ENCODE peak calls at places on chromosome 11, in five cellular contexts. One of them, this sample, is unnamed.

GRCh38 chr11:65981972-65982823 is 19.8 kb downstream of the EIF1AD start:
- DNase-seq in upper lobe of right lung: no peak
- DNase-seq in Peyer's patch: no peak
- DNase-seq in heart left ventricle: no peak
- DNase-seq in mammary epithelial cell: no peak
- DNase-seq in this sample: no peak

GRCh38 chr11:133082851-133083488 is 449.3 kb downstream of the OPCML start:
- DNase-seq in upper lobe of right lung: peak; percentile 84
- DNase-seq in Peyer's patch: peak; percentile 69
- DNase-seq in heart left ventricle: peak; percentile 57
- DNase-seq in mammary epithelial cell: peak; percentile 31
- DNase-seq in this sample: peak; percentile 76

GRCh38 chr11:67022961-67023956 is at the start of gene SYT12:
- DNase-seq in upper lobe of right lung: no peak
- DNase-seq in Peyer's patch: no peak
- DNase-seq in heart left ventricle: no peak
- DNase-seq in mammary epithelial cell: no peak
- DNase-seq in this sample: no peak

GRCh38 chr11:68978626-68978930 is 2.2 kb downstream of the MRGPRD start:
- DNase-seq in upper lobe of right lung: no peak
- DNase-seq in Peyer's patch: no peak
- DNase-seq in heart left ventricle: no peak
- DNase-seq in mammary epithelial cell: no peak
- DNase-seq in this sample: no peak

GRCh38 chr11:61980783-61981541 is 13.5 kb upstream of the FTH1 start:
- DNase-seq in upper lobe of right lung: peak; percentile 31
- DNase-seq in Peyer's patch: peak; percentile 63
- DNase-seq in heart left ventricle: no peak
- DNase-seq in mammary epithelial cell: peak; percentile 67
- DNase-seq in this sample: no peak

GRCh38 chr11:132644511-132644910 is 887.8 kb downstream of the OPCML start:
- DNase-seq in upper lobe of right lung: no peak
- DNase-seq in Peyer's patch: no peak
- DNase-seq in heart left ventricle: no peak
- DNase-seq in mammary epithelial cell: no peak
- DNase-seq in this sample: no peak

GRCh38 chr11:26905368-26905767 is 88.5 kb upstream of the FIBIN start:
- DNase-seq in upper lobe of right lung: no peak
- DNase-seq in Peyer's patch: no peak
- DNase-seq in heart left ventricle: no peak
- DNase-seq in mammary epithelial cell: peak; percentile 81
- DNase-seq in this sample: no peak

GRCh38 chr11:110774138-110775014 is 62.1 kb upstream of the ARHGAP20 start:
- DNase-seq in upper lobe of right lung: no peak
- DNase-seq in Peyer's patch: no peak
- DNase-seq in heart left ventricle: no peak
- DNase-seq in mammary epithelial cell: peak; percentile 7
- DNase-seq in this sample: no peak

GRCh38 chr11:116895053-116895757 is 57.8 kb upstream of the APOA1 start:
- DNase-seq in upper lobe of right lung: no peak
- DNase-seq in Peyer's patch: peak; percentile 57
- DNase-seq in heart left ventricle: no peak
- DNase-seq in mammary epithelial cell: no peak
- DNase-seq in this sample: peak; percentile 20

DNA sequence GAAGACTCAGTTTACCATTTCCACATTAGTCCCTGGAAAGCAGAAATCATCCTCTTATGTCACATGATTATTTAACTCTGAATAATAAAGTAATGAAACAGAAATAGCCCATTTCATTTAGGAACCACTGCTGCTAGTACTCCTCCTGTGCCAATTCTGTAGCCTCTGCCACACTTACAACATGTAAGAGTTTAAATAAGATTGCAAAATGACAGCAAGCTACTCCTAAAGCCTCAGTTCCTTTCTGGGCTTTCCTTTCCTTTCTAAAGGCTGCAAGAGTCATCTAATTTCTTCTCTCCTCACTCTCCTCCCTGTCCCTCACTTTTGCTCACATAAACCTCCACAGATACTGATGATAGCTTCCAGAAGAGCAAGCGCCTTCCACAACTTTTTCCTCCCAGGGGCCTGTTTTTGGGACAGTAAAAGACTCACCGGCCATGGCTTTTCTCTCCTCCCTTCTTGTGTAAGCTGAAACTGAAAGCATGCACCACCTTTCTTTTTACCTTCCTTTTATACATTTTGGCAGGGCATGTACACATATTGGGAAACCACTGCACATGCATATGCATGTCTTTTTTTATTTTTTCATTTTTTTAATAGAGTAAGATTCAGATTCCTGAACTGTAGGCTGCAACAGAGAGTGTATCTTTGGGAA is 38.5 kb downstream of the CARD18 start:
- DNase-seq in upper lobe of right lung: no peak
- DNase-seq in Peyer's patch: no peak
- DNase-seq in heart left ventricle: no peak
- DNase-seq in mammary epithelial cell: peak; percentile 63
- DNase-seq in this sample: no peak
- TF ChIP-seq CTCF in upper lobe of right lung: no peak
- TF ChIP-seq CTCF in Peyer's patch: no peak
- TF ChIP-seq CTCF in heart left ventricle: no peak
- TF ChIP-seq CTCF in mammary epithelial cell: no peak
- TF ChIP-seq CTCF in this sample: no peak

DNA sequence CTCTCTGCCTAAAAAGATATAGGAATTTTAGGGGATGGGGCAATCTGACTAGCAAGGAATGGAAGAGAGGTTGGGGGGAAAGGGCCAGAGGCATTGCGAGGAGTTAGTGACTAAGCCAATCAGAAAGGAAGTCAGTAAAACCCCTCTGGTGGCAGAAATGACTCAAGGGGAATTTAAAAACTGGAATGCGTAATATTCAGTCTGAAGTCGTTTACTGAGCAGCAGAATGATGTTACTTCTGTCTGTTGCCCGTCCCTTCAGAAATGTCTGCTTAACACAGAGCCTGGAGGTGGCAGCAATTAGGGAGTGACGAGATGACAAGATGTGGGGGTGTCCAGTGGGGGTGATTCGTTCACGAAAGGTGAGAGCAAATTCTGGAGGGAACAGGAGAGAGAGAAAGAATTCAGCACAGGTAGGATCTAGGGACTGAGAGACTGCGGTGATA is 107.7 kb upstream of the CLMP start:
- DNase-seq in upper lobe of right lung: no peak
- DNase-seq in Peyer's patch: no peak
- DNase-seq in heart left ventricle: no peak
- DNase-seq in mammary epithelial cell: peak; percentile 8
- DNase-seq in this sample: no peak
- H3K4me1 ChIP-seq in upper lobe of right lung: peaks cover 11% of the 10 kb centered on the region
- H3K4me1 ChIP-seq in Peyer's patch: no peaks in the 10 kb centered on the region
- H3K4me1 ChIP-seq in heart left ventricle: peaks cover 14% of the 10 kb centered on the region
- H3K4me1 ChIP-seq in mammary epithelial cell: peaks cover 12% of the 10 kb centered on the region
- H3K4me1 ChIP-seq in this sample: peaks cover 13% of the 10 kb centered on the region

DNA sequence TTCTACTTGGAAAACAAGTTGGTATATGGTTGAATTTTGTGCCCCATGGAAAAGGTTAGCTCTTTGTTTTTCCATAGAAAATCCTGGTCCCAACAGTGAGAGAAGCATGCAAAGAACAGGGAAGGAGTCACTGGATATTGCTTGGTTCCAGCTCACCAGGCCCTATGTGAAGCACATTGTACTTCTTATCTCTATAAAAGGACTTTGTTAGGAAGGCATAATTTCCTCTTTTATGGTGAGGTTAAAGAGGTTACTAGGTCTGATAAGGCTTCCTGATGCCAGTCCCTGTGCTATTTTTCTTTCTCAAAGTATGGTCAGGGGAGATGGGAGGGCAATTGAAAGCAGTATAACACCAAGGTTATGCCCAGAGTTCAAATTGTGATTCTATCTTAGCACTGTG is 162.6 kb downstream of the KIF18A start:
- DNase-seq in upper lobe of right lung: no peak
- DNase-seq in Peyer's patch: no peak
- DNase-seq in heart left ventricle: no peak
- DNase-seq in mammary epithelial cell: no peak
- DNase-seq in this sample: no peak
- TF ChIP-seq CTCF in upper lobe of right lung: no peak
- TF ChIP-seq CTCF in Peyer's patch: no peak
- TF ChIP-seq CTCF in heart left ventricle: no peak
- TF ChIP-seq CTCF in mammary epithelial cell: no peak
- TF ChIP-seq CTCF in this sample: no peak

DNA sequence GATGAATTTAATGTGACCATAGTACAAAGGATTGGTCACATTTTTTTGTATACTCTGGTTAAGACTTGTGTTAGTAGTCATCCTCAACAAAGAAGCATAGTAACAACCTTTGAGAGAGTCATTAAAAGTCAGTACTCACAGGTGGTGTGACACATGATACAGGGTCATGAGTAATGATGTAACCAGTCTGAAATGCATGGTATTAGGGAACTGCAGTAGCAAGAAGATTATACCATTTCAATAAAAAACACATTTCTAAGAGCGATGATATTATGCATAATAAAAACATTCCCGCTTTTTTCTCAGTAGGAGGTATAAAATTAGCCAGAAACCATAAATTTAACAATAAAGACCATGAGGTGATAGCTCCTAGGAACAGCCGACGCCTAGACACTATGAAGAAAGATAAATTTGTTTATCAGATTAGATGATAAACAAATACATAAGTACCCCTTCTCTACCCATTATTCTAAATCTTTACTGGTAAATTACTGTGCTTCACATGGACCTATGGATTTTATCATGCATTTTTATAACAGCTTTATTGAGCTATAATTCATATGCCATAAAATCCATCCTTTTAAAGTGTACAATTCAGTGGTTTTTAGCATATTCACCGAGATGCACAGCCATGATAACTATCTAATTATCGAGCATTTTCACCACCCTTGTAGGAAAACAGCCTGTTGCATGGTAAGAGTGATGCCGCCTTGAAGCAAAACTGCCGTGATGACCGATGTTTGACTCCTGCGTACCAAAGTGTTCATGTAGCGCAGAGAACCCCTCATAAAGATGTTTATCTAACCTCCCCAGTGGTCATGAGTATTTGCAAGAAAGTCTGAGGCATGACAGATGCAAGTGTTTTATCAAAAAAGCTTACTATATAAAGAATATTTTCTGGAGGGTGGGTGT is 41.8 kb downstream of the TMPRSS5 start:
- DNase-seq in upper lobe of right lung: no peak
- DNase-seq in Peyer's patch: no peak
- DNase-seq in heart left ventricle: no peak
- DNase-seq in mammary epithelial cell: peak; percentile 85
- DNase-seq in this sample: no peak
- H3K4me1 ChIP-seq in upper lobe of right lung: no peaks in the 10 kb centered on the region
- H3K4me1 ChIP-seq in Peyer's patch: no peaks in the 10 kb centered on the region
- H3K4me1 ChIP-seq in heart left ventricle: no peaks in the 10 kb centered on the region
- H3K4me1 ChIP-seq in mammary epithelial cell: peaks cover 15% of the 10 kb centered on the region
- H3K4me1 ChIP-seq in this sample: peaks cover 6% of the 10 kb centered on the region

GRCh38 chr11:44785856-44786606 is 59.3 kb downstream of the TSPAN18 start:
- DNase-seq in upper lobe of right lung: no peak
- DNase-seq in Peyer's patch: no peak
- DNase-seq in heart left ventricle: no peak
- DNase-seq in mammary epithelial cell: no peak
- DNase-seq in this sample: no peak
- TF ChIP-seq CTCF in upper lobe of right lung: no peak
- TF ChIP-seq CTCF in Peyer's patch: no peak
- TF ChIP-seq CTCF in heart left ventricle: no peak
- TF ChIP-seq CTCF in mammary epithelial cell: no peak
- TF ChIP-seq CTCF in this sample: peak; percentile 41

This sample was measured in BE2C.